ENCODE peak calls at places on chromosomes 11 and 22, in five cellular contexts. One of them, this sample, is unnamed.

GRCh38 chr11:74647831-74648230 is 55.4 kb downstream of the POLD3 start:
- DNase-seq in M059J: no peak
- DNase-seq in cardiac fibroblast: no peak
- DNase-seq in activated CD4-positive, alpha-beta T cell treated with anti-CD3 and anti-CD28 coated beads for 4 hours: no peak
- DNase-seq in uterus: no peak
- DNase-seq in this sample: no peak

GRCh38 chr22:46561435-46561905 is 24.1 kb upstream of the CELSR1 start:
- DNase-seq in M059J: peak; percentile 28
- DNase-seq in cardiac fibroblast: no peak
- DNase-seq in activated CD4-positive, alpha-beta T cell treated with anti-CD3 and anti-CD28 coated beads for 4 hours: no peak
- DNase-seq in uterus: no peak
- DNase-seq in this sample: peak; percentile 65

GRCh38 chr11:70334351-70334995 is 63.9 kb upstream of the CTTN start:
- DNase-seq in M059J: no peak
- DNase-seq in cardiac fibroblast: no peak
- DNase-seq in activated CD4-positive, alpha-beta T cell treated with anti-CD3 and anti-CD28 coated beads for 4 hours: no peak
- DNase-seq in uterus: no peak
- DNase-seq in this sample: no peak

GRCh38 chr11:47980093-47980906 is at the start of gene PTPRJ:
- DNase-seq in M059J: peak; percentile 59
- DNase-seq in cardiac fibroblast: peak; percentile 29
- DNase-seq in activated CD4-positive, alpha-beta T cell treated with anti-CD3 and anti-CD28 coated beads for 4 hours: peak; percentile 53
- DNase-seq in uterus: peak; percentile 25
- DNase-seq in this sample: peak; percentile 24

GRCh38 chr11:6362185-6362867 is 27.9 kb upstream of the SMPD1 start:
- DNase-seq in M059J: no peak
- DNase-seq in cardiac fibroblast: no peak
- DNase-seq in activated CD4-positive, alpha-beta T cell treated with anti-CD3 and anti-CD28 coated beads for 4 hours: no peak
- DNase-seq in uterus: no peak
- DNase-seq in this sample: no peak

GRCh38 chr11:48043111-48043997 is 63.0 kb downstream of the PTPRJ start:
- DNase-seq in M059J: no peak
- DNase-seq in cardiac fibroblast: no peak
- DNase-seq in activated CD4-positive, alpha-beta T cell treated with anti-CD3 and anti-CD28 coated beads for 4 hours: no peak
- DNase-seq in uterus: no peak
- DNase-seq in this sample: no peak

GRCh38 chr22:48895341-48895740 is 932.3 kb downstream of the BRD1 start:
- DNase-seq in M059J: no peak
- DNase-seq in cardiac fibroblast: no peak
- DNase-seq in activated CD4-positive, alpha-beta T cell treated with anti-CD3 and anti-CD28 coated beads for 4 hours: no peak
- DNase-seq in uterus: no peak
- DNase-seq in this sample: no peak

GRCh38 chr11:31412946-31413345 is 43.3 kb downstream of the DNAJC24 start:
- DNase-seq in M059J: peak; percentile 78
- DNase-seq in cardiac fibroblast: peak; percentile 62
- DNase-seq in activated CD4-positive, alpha-beta T cell treated with anti-CD3 and anti-CD28 coated beads for 4 hours: no peak
- DNase-seq in uterus: no peak
- DNase-seq in this sample: peak; percentile 27

GRCh38 chr22:20396639-20397038 is 2.7 kb downstream of the ZNF74 start:
- DNase-seq in M059J: no peak
- DNase-seq in cardiac fibroblast: peak; percentile 55
- DNase-seq in activated CD4-positive, alpha-beta T cell treated with anti-CD3 and anti-CD28 coated beads for 4 hours: no peak
- DNase-seq in uterus: no peak
- DNase-seq in this sample: no peak

GRCh38 chr11:1628506-1629325 is 859 bp upstream of the KRTAP5-5 start:
- DNase-seq in M059J: peak; percentile 20
- DNase-seq in cardiac fibroblast: peak; percentile 28
- DNase-seq in activated CD4-positive, alpha-beta T cell treated with anti-CD3 and anti-CD28 coated beads for 4 hours: peak; percentile 55
- DNase-seq in uterus: no peak
- DNase-seq in this sample: no peak

GRCh38 chr11:23370580-23371275 is 510.5 kb upstream of the CCDC179 start:
- DNase-seq in M059J: peak; percentile 12
- DNase-seq in cardiac fibroblast: peak; percentile 6
- DNase-seq in activated CD4-positive, alpha-beta T cell treated with anti-CD3 and anti-CD28 coated beads for 4 hours: no peak
- DNase-seq in uterus: no peak
- DNase-seq in this sample: peak; percentile 26

GRCh38 chr11:132318421-132319157 is 948.2 kb downstream of the NTM start:
- DNase-seq in M059J: peak; percentile 64
- DNase-seq in cardiac fibroblast: peak; percentile 66
- DNase-seq in activated CD4-positive, alpha-beta T cell treated with anti-CD3 and anti-CD28 coated beads for 4 hours: no peak
- DNase-seq in uterus: no peak
- DNase-seq in this sample: peak; percentile 90

GRCh38 chr22:35473971-35474370 is 66.7 kb upstream of the RASD2 start:
- DNase-seq in M059J: no peak
- DNase-seq in cardiac fibroblast: no peak
- DNase-seq in activated CD4-positive, alpha-beta T cell treated with anti-CD3 and anti-CD28 coated beads for 4 hours: no peak
- DNase-seq in uterus: no peak
- DNase-seq in this sample: no peak

GRCh38 chr22:44284711-44285110 is 28.0 kb downstream of the SHISAL1 start:
- DNase-seq in M059J: no peak
- DNase-seq in cardiac fibroblast: no peak
- DNase-seq in activated CD4-positive, alpha-beta T cell treated with anti-CD3 and anti-CD28 coated beads for 4 hours: no peak
- DNase-seq in uterus: no peak
- DNase-seq in this sample: no peak

GRCh38 chr11:44564653-44565007 is 833 bp upstream of the CD82 start:
- DNase-seq in M059J: peak; percentile 91
- DNase-seq in cardiac fibroblast: peak; percentile 93
- DNase-seq in activated CD4-positive, alpha-beta T cell treated with anti-CD3 and anti-CD28 coated beads for 4 hours: no peak
- DNase-seq in uterus: no peak
- DNase-seq in this sample: peak; percentile 79

GRCh38 chr11:62909107-62909894 is 11.9 kb downstream of the CHRM1 start:
- DNase-seq in M059J: peak; percentile 67
- DNase-seq in cardiac fibroblast: peak; percentile 68
- DNase-seq in activated CD4-positive, alpha-beta T cell treated with anti-CD3 and anti-CD28 coated beads for 4 hours: no peak
- DNase-seq in uterus: peak; percentile 70
- DNase-seq in this sample: peak; percentile 76

GRCh38 chr11:131955901-131956300 is 585.5 kb downstream of the NTM start:
- DNase-seq in M059J: no peak
- DNase-seq in cardiac fibroblast: no peak
- DNase-seq in activated CD4-positive, alpha-beta T cell treated with anti-CD3 and anti-CD28 coated beads for 4 hours: no peak
- DNase-seq in uterus: no peak
- DNase-seq in this sample: no peak

GRCh38 chr11:73752216-73752867 is 8.5 kb downstream of the RAB6A start:
- DNase-seq in M059J: peak; percentile 20
- DNase-seq in cardiac fibroblast: no peak
- DNase-seq in activated CD4-positive, alpha-beta T cell treated with anti-CD3 and anti-CD28 coated beads for 4 hours: no peak
- DNase-seq in uterus: no peak
- DNase-seq in this sample: no peak

GRCh38 chr11:10208045-10208674 is 85.9 kb downstream of the SBF2 start:
- DNase-seq in M059J: peak; percentile 58
- DNase-seq in cardiac fibroblast: peak; percentile 70
- DNase-seq in activated CD4-positive, alpha-beta T cell treated with anti-CD3 and anti-CD28 coated beads for 4 hours: peak; percentile 3
- DNase-seq in uterus: no peak
- DNase-seq in this sample: peak; percentile 52

GRCh38 chr11:46557684-46558151 is 36.1 kb downstream of the AMBRA1 start:
- DNase-seq in M059J: peak; percentile 89
- DNase-seq in cardiac fibroblast: peak; percentile 60
- DNase-seq in activated CD4-positive, alpha-beta T cell treated with anti-CD3 and anti-CD28 coated beads for 4 hours: no peak
- DNase-seq in uterus: no peak
- DNase-seq in this sample: peak; percentile 69

GRCh38 chr11:122617297-122617696 is 38.2 kb upstream of the UBASH3B start:
- DNase-seq in M059J: peak; percentile 76
- DNase-seq in cardiac fibroblast: no peak
- DNase-seq in activated CD4-positive, alpha-beta T cell treated with anti-CD3 and anti-CD28 coated beads for 4 hours: no peak
- DNase-seq in uterus: no peak
- DNase-seq in this sample: peak; percentile 41

GRCh38 chr11:95512682-95513081 is 276.9 kb downstream of the FAM76B start:
- DNase-seq in M059J: peak; percentile 5
- DNase-seq in cardiac fibroblast: peak; percentile 90
- DNase-seq in activated CD4-positive, alpha-beta T cell treated with anti-CD3 and anti-CD28 coated beads for 4 hours: no peak
- DNase-seq in uterus: peak; percentile 86
- DNase-seq in this sample: peak; percentile 60

GRCh38 chr22:30044369-30044768 is 35.9 kb upstream of the HORMAD2 start:
- DNase-seq in M059J: peak; percentile 83
- DNase-seq in cardiac fibroblast: peak; percentile 92
- DNase-seq in activated CD4-positive, alpha-beta T cell treated with anti-CD3 and anti-CD28 coated beads for 4 hours: no peak
- DNase-seq in uterus: no peak
- DNase-seq in this sample: peak; percentile 86

GRCh38 chr11:32118025-32118974 is 27.4 kb downstream of the RCN1 start:
- DNase-seq in M059J: peak; percentile 94
- DNase-seq in cardiac fibroblast: peak; percentile 85
- DNase-seq in activated CD4-positive, alpha-beta T cell treated with anti-CD3 and anti-CD28 coated beads for 4 hours: no peak
- DNase-seq in uterus: no peak
- DNase-seq in this sample: peak; percentile 98

GRCh38 chr11:115338476-115338875 is 165.7 kb downstream of the CADM1 start:
- DNase-seq in M059J: no peak
- DNase-seq in cardiac fibroblast: no peak
- DNase-seq in activated CD4-positive, alpha-beta T cell treated with anti-CD3 and anti-CD28 coated beads for 4 hours: no peak
- DNase-seq in uterus: no peak
- DNase-seq in this sample: no peak

GRCh38 chr11:19432370-19433163 is 191.8 kb upstream of the E2F8 start:
- DNase-seq in M059J: peak; percentile 93
- DNase-seq in cardiac fibroblast: peak; percentile 90
- DNase-seq in activated CD4-positive, alpha-beta T cell treated with anti-CD3 and anti-CD28 coated beads for 4 hours: no peak
- DNase-seq in uterus: no peak
- DNase-seq in this sample: peak; percentile 78

GRCh38 chr11:61534901-61535839 is 26.6 kb downstream of the LRRC10B start:
- DNase-seq in M059J: no peak
- DNase-seq in cardiac fibroblast: no peak
- DNase-seq in activated CD4-positive, alpha-beta T cell treated with anti-CD3 and anti-CD28 coated beads for 4 hours: no peak
- DNase-seq in uterus: no peak
- DNase-seq in this sample: no peak

GRCh38 chr22:43854151-43854785 is 8.0 kb downstream of the SULT4A1 start:
- DNase-seq in M059J: no peak
- DNase-seq in cardiac fibroblast: no peak
- DNase-seq in activated CD4-positive, alpha-beta T cell treated with anti-CD3 and anti-CD28 coated beads for 4 hours: no peak
- DNase-seq in uterus: no peak
- DNase-seq in this sample: no peak

GRCh38 chr22:46799626-46800025 is 37.2 kb downstream of the TBC1D22A start:
- DNase-seq in M059J: no peak
- DNase-seq in cardiac fibroblast: no peak
- DNase-seq in activated CD4-positive, alpha-beta T cell treated with anti-CD3 and anti-CD28 coated beads for 4 hours: no peak
- DNase-seq in uterus: no peak
- DNase-seq in this sample: no peak

GRCh38 chr11:19537803-19538453 is 174.7 kb upstream of the NAV2 start:
- DNase-seq in M059J: no peak
- DNase-seq in cardiac fibroblast: no peak
- DNase-seq in activated CD4-positive, alpha-beta T cell treated with anti-CD3 and anti-CD28 coated beads for 4 hours: no peak
- DNase-seq in uterus: no peak
- DNase-seq in this sample: no peak